ENCODE peak calls at places on chromosomes 3 and 15, in four cellular contexts. W is activated CD4-positive, alpha-beta T cell treated with anti-CD3 and anti-CD28 coated beads, Interleukin-2, amount 50 U/mL, for 48 hours; U is GM20000; X is stimulated activated CD4-positive, alpha-beta T cell treated with anti-CD3 and anti-CD28 coated beads, TNF-alpha, amount 100 ng/mL, for 24 hours. A is an unnamed sample.
A peak's percentile ranks its signal among the peaks of the same experiment; 100 is the strongest.

GRCh38 chr3:54951405-54951804 is 23.5 kb upstream of the LRTM1 start:
- DNase-seq in X (no peak), W (no peak), U (no peak), A (no peak)

GRCh38 chr3:40504636-40505430 is 1.0 kb upstream of the ZNF620 start:
- DNase-seq in U (no peak), W (peak; percentile 12), X (no peak), A (no peak)

GRCh38 chr15:69855601-69856000 is 242.1 kb downstream of the TLE3 start:
- DNase-seq in W (no peak), U (no peak), X (no peak), A (no peak)

GRCh38 chr3:129428382-129429079 is at the start of gene EFCAB12:
- DNase-seq in X (peak; percentile 76), U (peak; percentile 79), W (peak; percentile 89), A (peak; percentile 81)

GRCh38 chr15:84846269-84846668 is 29.1 kb downstream of the ALPK3 start:
- DNase-seq in W (no peak), U (no peak), X (no peak), A (no peak)

GRCh38 chr15:96416934-96417759 is 86.6 kb downstream of the NR2F2 start:
- DNase-seq in U (no peak), X (no peak), W (no peak), A (no peak)

GRCh38 chr3:186760883-186761447 is 22.4 kb upstream of the EIF4A2 start:
- DNase-seq in X (no peak), U (no peak), W (no peak), A (no peak)

GRCh38 chr15:71231678-71232224 is 116.5 kb downstream of the THSD4 start:
- DNase-seq in X (no peak), W (no peak), U (no peak), A (no peak)

GRCh38 chr3:21752749-21753347 is 1.8 kb upstream of the ZNF385D start:
- DNase-seq in W (no peak), U (no peak), X (no peak), A (no peak)

GRCh38 chr15:89333011-89333860 is 1.4 kb downstream of the POLG start:
- DNase-seq in W (no peak), U (peak; percentile 37), X (no peak), A (no peak)

GRCh38 chr15:94951538-94951937 is 720.2 kb downstream of the MCTP2 start:
- DNase-seq in U (no peak), W (no peak), X (no peak), A (no peak)

GRCh38 chr3:119401069-119401468 is 62.3 kb downstream of the TMEM39A start:
- DNase-seq in U (peak; percentile 24), W (no peak), X (no peak), A (no peak)

GRCh38 chr3:35422826-35423601 is 216.3 kb upstream of the ARPP21 start:
- DNase-seq in X (no peak), U (no peak), W (no peak), A (no peak)